ENCODE peak calls at places on chromosomes 12 and 14, in four cellular contexts. U is K562, E is GM12878, S is HL-60. H is an unnamed sample.

GRCh38 chr14:22812744-22813143 is 2.5 kb downstream of the SLC7A7 start:
- DNase-seq in U (no peak), E (no peak), S (no peak), H (no peak)

GRCh38 chr12:75457191-75457590 is 23.4 kb upstream of the GLIPR1 start:
- DNase-seq in U (no peak), S (no peak), E (no peak), H (no peak)

GRCh38 chr14:95489163-95489887 is 27.1 kb downstream of the SYNE3 start:
- DNase-seq in E (no peak), U (no peak), S (no peak), H (no peak)

GRCh38 chr12:127881371-127882140 is 385.4 kb upstream of the TMEM132C start:
- DNase-seq in U (no peak), E (no peak), S (no peak), H (no peak)

GRCh38 chr14:98130691-98131090 is 1141.3 kb downstream of the BCL11B start:
- DNase-seq in U (no peak), S (no peak), E (no peak), H (no peak)

GRCh38 chr12:47015381-47015780 is 64.0 kb upstream of the PCED1B start:
- DNase-seq in E (no peak), U (no peak), S (no peak), H (no peak)

GRCh38 chr12:92784795-92785562 is 82.2 kb downstream of the PLEKHG7 start:
- DNase-seq in S (peak; percentile 38), U (peak; percentile 71), E (peak; percentile 70), H (peak; percentile 6)

GRCh38 chr12:122981036-122981471 is 573 bp downstream of the ARL6IP4 start:
- DNase-seq in E (no peak), S (no peak), U (no peak), H (no peak)

GRCh38 chr14:69870613-69871012 is 8.6 kb upstream of the SMOC1 start:
- DNase-seq in E (no peak), S (no peak), U (no peak), H (no peak)

GRCh38 chr12:111597731-111598636 is 1.1 kb downstream of the ATXN2 start:
- DNase-seq in E (no peak), S (peak; percentile 51), U (peak; percentile 75), H (peak; percentile 41)

GRCh38 chr12:39595923-39596322 is 23.7 kb downstream of the ABCD2 start:
- DNase-seq in U (no peak), S (no peak), E (no peak), H (no peak)

GRCh38 chr12:30719060-30719459 is 23.4 kb upstream of the IPO8 start:
- DNase-seq in E (no peak), S (no peak), U (no peak), H (no peak)

GRCh38 chr14:55556929-55557623 is 22.9 kb upstream of the KTN1 start:
- DNase-seq in S (no peak), E (no peak), U (no peak), H (no peak)

GRCh38 chr14:55317503-55317902 is 46.3 kb downstream of the FBXO34 start:
- DNase-seq in U (no peak), E (no peak), S (no peak), H (no peak)

GRCh38 chr12:561116-561705 is 101.5 kb downstream of the B4GALNT3 start:
- DNase-seq in S (no peak), E (no peak), U (no peak), H (no peak)

GRCh38 chr12:24069532-24070395 is 120.3 kb upstream of the SOX5 start:
- DNase-seq in S (no peak), U (peak; percentile 53), E (no peak), H (no peak)

GRCh38 chr12:102811125-102811737 is 105.8 kb downstream of the PAH start:
- DNase-seq in U (peak; percentile 45), E (no peak), S (no peak), H (no peak)

GRCh38 chr14:43184540-43184939 is 1322.5 kb downstream of the FSCB start:
- DNase-seq in U (no peak), S (no peak), E (no peak), H (no peak)

GRCh38 chr12:113724703-113725556 is 241.2 kb downstream of the RBM19 start:
- DNase-seq in U (peak; percentile 35), E (no peak), S (no peak), H (no peak)

GRCh38 chr14:71430321-71431168 is 501.7 kb upstream of the RGS6 start:
- DNase-seq in S (no peak), E (peak; percentile 73), U (no peak), H (no peak)

GRCh38 chr14:68807148-68807600 is 14.3 kb upstream of the ZFP36L1 start:
- DNase-seq in S (no peak), E (no peak), U (peak; percentile 56), H (no peak)

GRCh38 chr12:117671734-117672133 is 297.1 kb downstream of the KSR2 start:
- DNase-seq in E (no peak), U (peak; percentile 69), S (peak; percentile 3), H (peak; percentile 17)

GRCh38 chr14:103749452-103749851 is 33.8 kb downstream of the ZFYVE21 start:
- DNase-seq in U (no peak), S (no peak), E (no peak), H (no peak)

GRCh38 chr12:106197906-106198623 is 49.8 kb downstream of the CKAP4 start:
- DNase-seq in E (no peak), U (no peak), S (no peak), H (no peak)

GRCh38 chr12:106194351-106194750 is 53.5 kb downstream of the CKAP4 start:
- DNase-seq in E (no peak), S (no peak), U (no peak), H (no peak)

GRCh38 chr12:106193404-106194215 is 54.2 kb downstream of the CKAP4 start:
- DNase-seq in S (no peak), U (no peak), E (no peak), H (no peak)

GRCh38 chr12:106192659-106193403 is 54.1 kb upstream of the NUAK1 start:
- DNase-seq in S (no peak), E (no peak), U (peak; percentile 19), H (no peak)

GRCh38 chr12:106195638-106196037 is 52.2 kb downstream of the CKAP4 start:
- DNase-seq in S (no peak), U (no peak), E (no peak), H (no peak)
- TF ChIP-seq POLR2AphosphoS5 in S (no peak), U (no peak), E (no peak), H (no peak)

GRCh38 chr12:20436367-20436766 is 68.0 kb downstream of the PDE3A start:
- DNase-seq in E (no peak), S (no peak), U (no peak), H (no peak)

GRCh38 chr12:20438307-20438779 is 70.0 kb downstream of the PDE3A start:
- DNase-seq in E (no peak), U (no peak), S (no peak), H (no peak)

GRCh38 chr12:20439634-20440033 is 71.3 kb downstream of the PDE3A start:
- DNase-seq in E (no peak), S (no peak), U (no peak), H (no peak)

GRCh38 chr12:20432290-20432689 is 64.0 kb downstream of the PDE3A start:
- DNase-seq in E (no peak), U (no peak), S (no peak), H (no peak)

GRCh38 chr12:20434993-20435392 is 66.7 kb downstream of the PDE3A start:
- DNase-seq in U (no peak), S (no peak), E (no peak), H (no peak)
- TF ChIP-seq SPI1 in U (no peak), S (no peak), E (no peak), H (no peak)

GRCh38 chr14:64434528-64434927 is 30.8 kb upstream of the AKAP5 start:
- DNase-seq in E (no peak), U (no peak), S (no peak), H (no peak)

GRCh38 chr14:64438181-64438839 is 27.0 kb upstream of the AKAP5 start:
- DNase-seq in E (no peak), S (no peak), U (no peak), H (no peak)

GRCh38 chr14:64440494-64440893 is 24.8 kb upstream of the AKAP5 start:
- DNase-seq in S (no peak), E (no peak), U (no peak), H (no peak)

GRCh38 chr14:64442300-64442988 is 22.9 kb upstream of the AKAP5 start:
- DNase-seq in S (no peak), E (no peak), U (no peak), H (no peak)

DNA sequence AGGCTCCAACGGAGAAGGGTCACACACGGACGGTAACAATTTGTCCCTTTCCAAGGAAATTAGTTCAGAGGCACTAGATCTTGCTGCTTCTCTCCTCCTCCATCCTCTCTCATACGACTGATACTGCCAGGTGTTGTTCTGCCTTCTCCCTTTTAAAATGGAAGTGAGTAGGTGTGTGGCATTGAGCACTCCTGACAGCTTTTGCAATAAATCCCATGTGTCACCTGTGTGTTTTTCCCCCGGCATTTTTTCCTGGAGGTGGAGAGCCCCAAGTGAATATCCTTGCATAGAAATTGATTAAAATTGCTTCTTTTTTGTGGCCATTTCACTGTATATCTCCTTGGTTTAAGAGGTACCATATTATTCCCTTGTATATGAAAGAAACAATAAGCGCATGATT is 26.2 kb upstream of the AKAP5 start:
- DNase-seq in E (no peak), S (no peak), U (no peak), H (no peak)
- TF ChIP-seq POLR2AphosphoS5 in E (no peak), S (no peak), U (no peak), H (no peak)

DNA sequence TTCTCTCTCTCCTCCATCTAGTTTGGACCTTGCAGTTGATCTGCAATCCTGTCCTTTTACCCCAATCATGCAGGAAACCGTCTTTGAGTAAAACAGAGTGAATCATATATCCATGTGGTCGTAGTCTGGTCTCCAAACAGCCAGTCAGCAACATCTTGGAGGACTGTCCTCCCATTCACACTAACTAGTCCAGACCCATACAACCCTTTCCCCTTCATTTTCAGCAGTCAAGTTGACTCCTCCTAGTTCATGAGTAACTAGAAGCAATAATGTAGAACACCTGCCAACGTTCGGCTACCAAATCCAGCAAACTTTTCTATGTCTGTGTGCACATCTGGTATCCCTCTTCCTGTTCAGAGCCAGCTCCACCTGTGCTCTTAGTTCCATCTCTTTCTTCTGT is 10.8 kb upstream of the BIN2 start:
- DNase-seq in U (no peak), E (no peak), S (no peak), H (no peak)
- TF ChIP-seq SPI1 in U (no peak), E (no peak), S (no peak), H (no peak)

DNA sequence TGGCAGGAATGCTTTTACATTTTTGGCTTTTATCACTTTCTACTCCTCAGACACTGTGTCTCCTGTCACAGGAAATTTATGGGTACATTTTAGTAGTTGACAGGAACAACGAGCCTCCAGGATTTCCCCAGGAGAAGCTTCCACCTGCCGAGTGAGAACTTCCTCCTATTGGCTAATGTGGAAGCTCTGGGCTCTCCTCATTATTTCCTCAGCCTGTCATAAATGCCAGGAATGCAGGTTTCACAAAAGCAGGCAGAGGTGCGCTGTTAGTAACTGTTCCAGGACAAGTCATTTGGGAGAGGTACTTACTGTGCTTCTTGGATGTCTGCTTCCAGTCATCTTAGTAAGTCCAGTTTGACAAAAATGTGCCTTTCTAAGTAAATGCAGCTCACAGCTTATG is 19.1 kb upstream of the DCP1B start:
- DNase-seq in U (no peak), S (no peak), E (no peak), H (no peak)
- TF ChIP-seq POLR2AphosphoS5 in U (no peak), S (no peak), E (no peak), H (no peak)

DNA sequence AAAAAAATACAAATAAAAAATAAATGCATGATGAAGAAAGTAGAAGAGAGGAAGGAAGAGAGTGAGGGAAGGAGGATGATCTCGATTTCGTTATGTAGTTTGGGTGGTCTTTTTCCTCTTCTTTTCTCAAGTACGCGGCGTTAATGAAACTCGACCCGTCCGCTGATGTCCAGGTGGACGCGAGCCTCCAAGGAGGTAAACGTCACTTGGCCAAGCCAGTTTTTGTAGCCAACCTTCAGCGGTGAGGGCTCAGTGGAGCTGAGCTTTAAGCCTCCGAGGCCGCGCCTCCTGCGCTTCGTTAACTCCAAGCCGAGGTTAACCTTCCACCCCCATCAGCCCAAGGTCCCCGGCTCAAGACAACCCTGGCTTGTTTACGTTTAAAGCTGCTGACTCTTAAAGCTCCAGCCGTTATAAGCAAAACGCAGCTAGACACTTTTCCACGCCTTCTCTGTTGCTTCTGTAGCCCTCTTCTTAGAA is 736 bp upstream of the ITPR2 start:
- DNase-seq in U (peak; percentile 19), S (no peak), E (no peak), H (peak; percentile 41)
- TF ChIP-seq SPI1 in U (no peak), S (no peak), E (no peak), H (no peak)

H was measured in GM12891.